ENCODE peak calls at places on chromosomes 16 and 17, in four cellular contexts. R is nephron progenitor cell, I is HFF-Myc, E is H9. G is an unnamed sample.

GRCh38 chr17:64357191-64357981 is 33.3 kb downstream of the PECAM1 start:
- DNase-seq in R (no peak), I (peak; percentile 99), E (peak; percentile 46), G (peak; percentile 98)

GRCh38 chr17:63549289-63549945 is 860 bp upstream of the DCAF7 start:
- DNase-seq in R (no peak), I (no peak), E (no peak), G (no peak)

GRCh38 chr17:39739885-39740356 is 2.2 kb downstream of the GRB7 start:
- DNase-seq in R (no peak), I (no peak), E (peak; percentile 69), G (peak; percentile 48)

GRCh38 chr17:36705651-36706436 is 104.5 kb downstream of the MRM1 start:
- DNase-seq in R (peak; percentile 57), I (peak; percentile 4), E (peak; percentile 80), G (peak; percentile 58)

GRCh38 chr16:88705076-88705684 is 1.0 kb downstream of the RNF166 start:
- DNase-seq in R (no peak), I (no peak), E (no peak), G (no peak)

GRCh38 chr16:29743475-29743826 is 2.3 kb downstream of the C16orf54 start:
- DNase-seq in R (no peak), I (no peak), E (no peak), G (no peak)

GRCh38 chr17:37092701-37093100 is 143.9 kb downstream of the AATF start:
- DNase-seq in R (no peak), I (no peak), E (no peak), G (no peak)

GRCh38 chr17:69581061-69581955 is 166.8 kb downstream of the MAP2K6 start:
- DNase-seq in R (peak; percentile 26), I (no peak), E (peak; percentile 34), G (no peak)

GRCh38 chr16:72666267-72666666 is 381.7 kb downstream of the ZFHX3 start:
- DNase-seq in R (no peak), I (no peak), E (no peak), G (no peak)

GRCh38 chr17:7809086-7809790 is 24.8 kb upstream of the KDM6B start:
- DNase-seq in R (no peak), I (no peak), E (no peak), G (peak; percentile 80)

GRCh38 chr16:54284931-54285413 is 1.6 kb downstream of the IRX3 start:
- DNase-seq in R (peak; percentile 35), I (no peak), E (peak; percentile 43), G (peak; percentile 49)

GRCh38 chr17:68398731-68399637 is 58.3 kb downstream of the WIPI1 start:
- DNase-seq in R (peak; percentile 62), I (no peak), E (peak; percentile 81), G (peak; percentile 82)

GRCh38 chr17:65535777-65536572 is 25.5 kb downstream of the AXIN2 start:
- DNase-seq in R (no peak), I (no peak), E (no peak), G (no peak)

GRCh38 chr16:77700846-77701245 is 21.5 kb upstream of the NUDT7 start:
- DNase-seq in R (no peak), I (no peak), E (no peak), G (no peak)

GRCh38 chr16:722835-723633 is 2.1 kb downstream of the ANTKMT start:
- DNase-seq in R (no peak), I (no peak), E (no peak), G (no peak)

GRCh38 chr16:721765-722481 is 977 bp downstream of the ANTKMT start:
- DNase-seq in R (no peak), I (no peak), E (no peak), G (no peak)

GRCh38 chr16:719815-720506 is 985 bp upstream of the ANTKMT start:
- DNase-seq in R (no peak), I (no peak), E (no peak), G (peak; percentile 44)

GRCh38 chr16:720507-720989 is 398 bp upstream of the ANTKMT start:
- DNase-seq in R (peak; percentile 68), I (no peak), E (peak; percentile 73), G (peak; percentile 53)

DNA sequence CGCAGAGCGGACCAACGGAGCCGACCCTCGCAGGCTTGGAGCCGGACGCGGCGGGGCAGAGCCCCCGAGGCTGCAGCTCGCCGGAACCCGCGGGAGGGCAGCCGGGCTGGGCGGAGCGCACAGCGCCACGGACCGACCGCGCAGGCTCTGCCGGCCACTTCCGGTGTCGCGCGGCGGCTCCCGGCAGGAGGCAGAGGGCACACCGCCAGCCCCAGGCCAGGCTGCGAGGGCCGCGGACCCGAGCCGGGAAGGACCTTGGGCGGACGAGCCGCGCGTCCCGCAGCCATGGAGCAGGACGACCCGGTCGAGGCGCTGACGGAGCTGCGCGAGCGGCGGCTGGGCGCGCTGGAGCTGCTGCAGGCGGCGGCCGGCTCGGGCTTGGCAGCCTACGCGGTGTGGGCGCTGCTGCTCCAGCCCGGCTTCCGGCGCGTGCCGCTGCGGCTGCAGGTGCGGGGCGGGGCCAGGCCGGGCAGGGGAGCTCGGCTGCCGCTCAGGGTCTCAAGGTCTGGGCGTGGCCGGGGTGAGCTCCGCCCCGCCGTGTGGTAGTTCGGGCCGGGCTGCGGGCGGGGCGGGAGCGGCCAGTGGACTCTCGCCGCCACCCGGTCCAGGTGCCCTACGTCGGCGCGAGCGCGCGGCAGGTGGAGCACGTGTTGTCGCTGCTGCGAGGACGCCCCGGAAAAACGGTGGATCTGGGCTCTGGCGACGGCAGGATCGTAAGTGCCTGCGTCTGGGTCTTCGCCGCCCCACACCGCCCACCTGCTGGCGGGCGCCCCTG is at the start of gene ANTKMT:
- DNase-seq in R (peak; percentile 93), I (no peak), E (peak; percentile 94), G (peak; percentile 82)
- TF ChIP-seq CTCF in R (no peak), I (no peak), E (no peak), G (no peak)

DNA sequence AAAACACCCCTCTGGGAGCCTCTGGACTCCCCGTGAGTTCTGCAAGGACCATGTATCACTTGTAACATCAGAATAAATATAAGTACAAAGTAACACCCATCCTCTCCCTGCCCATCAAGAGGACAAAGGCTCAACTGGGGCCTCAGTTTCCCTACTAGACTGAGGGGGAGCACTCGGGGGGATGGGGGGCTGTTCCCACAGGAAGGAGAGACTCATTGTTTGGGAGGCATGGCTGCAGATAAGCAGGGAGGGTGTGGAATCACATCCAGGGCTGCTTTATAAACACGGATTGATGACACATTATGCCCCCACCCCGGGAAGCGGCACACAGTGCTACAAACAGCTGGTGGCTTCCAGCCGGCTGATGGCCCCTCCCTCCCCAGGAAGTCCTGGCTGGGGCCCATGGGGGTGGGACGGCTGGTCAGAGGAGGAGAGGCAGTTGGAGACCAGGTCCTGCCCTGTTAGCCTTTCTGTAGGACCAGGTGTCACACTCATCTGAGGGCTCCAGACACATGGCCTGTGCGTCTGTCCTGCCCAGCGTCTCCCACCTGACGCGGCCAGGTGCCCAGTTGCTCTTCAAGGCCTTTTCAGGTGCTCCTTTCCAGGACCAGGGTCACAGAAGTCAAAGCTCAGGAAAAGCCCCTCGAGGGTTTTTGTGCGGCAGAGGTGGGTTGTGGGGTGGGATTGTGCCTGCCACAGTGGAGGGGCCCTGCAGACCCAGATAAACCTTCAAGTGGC is 1.3 kb upstream of the MPG start:
- DNase-seq in R (no peak), I (no peak), E (no peak), G (peak; percentile 57)
- TF ChIP-seq CTCF in R (no peak), I (no peak), E (no peak), G (no peak)

GRCh38 chr17:1643999-1644492 is 1.5 kb downstream of the SCARF1 start:
- DNase-seq in R (peak; percentile 9), I (no peak), E (no peak), G (no peak)

GRCh38 chr17:1641065-1641403 is 4.5 kb downstream of the SCARF1 start:
- DNase-seq in R (no peak), I (no peak), E (no peak), G (no peak)

GRCh38 chr17:1644493-1645206 is 882 bp downstream of the SCARF1 start:
- DNase-seq in R (no peak), I (no peak), E (no peak), G (peak; percentile 30)

GRCh38 chr17:1645207-1646171 is at the start of gene SCARF1:
- DNase-seq in R (peak; percentile 23), I (no peak), E (peak; percentile 64), G (no peak)

DNA sequence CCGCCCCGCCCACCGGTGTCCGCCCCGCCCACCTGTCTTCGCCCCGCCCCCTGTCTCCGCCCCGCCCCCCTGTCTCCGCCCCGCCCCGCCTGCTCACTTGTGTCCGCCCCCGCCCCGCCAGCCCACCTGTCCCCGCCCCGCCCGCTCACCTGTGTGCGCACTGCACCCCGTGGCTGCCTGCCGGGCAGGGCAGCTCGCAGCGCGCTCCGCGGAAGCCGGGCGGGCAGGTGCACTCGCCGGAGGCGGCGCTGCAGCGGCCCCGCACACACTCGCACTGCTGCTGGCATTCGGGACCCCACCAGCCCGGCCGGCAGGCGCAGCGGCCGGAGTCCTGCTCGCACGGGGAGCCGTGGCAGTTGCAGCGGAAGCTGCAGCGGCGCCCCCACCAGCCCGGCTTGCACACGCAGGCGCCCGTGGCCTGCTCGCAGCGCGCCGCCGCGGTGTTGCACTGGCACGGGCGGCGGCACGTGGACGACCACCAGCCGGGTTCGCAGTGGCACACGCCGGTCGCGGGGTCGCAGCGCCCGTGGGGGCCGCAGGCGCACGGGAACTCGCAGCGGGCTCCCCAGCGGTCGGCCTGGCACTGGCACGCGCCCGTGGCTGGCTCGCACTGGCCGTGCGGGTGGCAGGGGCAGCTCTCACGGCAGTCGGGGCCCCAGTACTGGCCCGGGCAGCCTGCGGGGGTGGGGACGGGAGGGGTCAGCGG is 2.1 kb downstream of the SCARF1 start:
- DNase-seq in R (peak; percentile 69), I (no peak), E (peak; percentile 96), G (peak; percentile 56)
- TF ChIP-seq CTCF in R (no peak), I (no peak), E (peak; percentile 62), G (no peak)

DNA sequence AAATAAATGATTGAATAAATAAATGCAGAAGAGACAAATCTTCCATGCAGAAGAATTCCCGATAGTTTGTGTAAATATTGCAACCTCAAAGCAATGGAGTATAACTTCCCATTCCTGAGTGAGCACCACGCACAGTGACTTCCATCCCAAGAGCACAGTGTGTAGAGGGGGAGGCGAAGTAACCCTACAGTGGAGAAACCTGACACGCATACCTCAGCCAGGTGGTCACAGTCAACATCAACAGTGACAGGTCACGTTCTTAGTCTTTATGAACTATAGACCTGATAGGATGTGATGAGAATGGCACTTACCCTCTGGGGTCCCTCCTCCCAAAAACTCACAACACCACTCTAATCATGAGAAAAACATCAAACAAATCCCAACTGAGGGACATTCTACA is 111.6 kb downstream of the DYNLRB2 start:
- DNase-seq in R (no peak), I (no peak), E (no peak), G (no peak)
- TF ChIP-seq CTCF in R (no peak), I (no peak), E (no peak), G (no peak)

GRCh38 chr16:75052481-75053211 is 53.8 kb downstream of the ZNRF1 start:
- DNase-seq in R (no peak), I (no peak), E (peak; percentile 51), G (no peak)
- TF ChIP-seq CTCF in R (no peak), I (no peak), E (peak; percentile 36), G (no peak)

GRCh38 chr17:71963791-71964190 is 157.0 kb upstream of the SOX9 start:
- DNase-seq in R (no peak), I (no peak), E (no peak), G (no peak)

GRCh38 chr17:71963341-71963740 is 157.5 kb upstream of the SOX9 start:
- DNase-seq in R (no peak), I (no peak), E (no peak), G (no peak)

GRCh38 chr17:71964559-71964958 is 156.3 kb upstream of the SOX9 start:
- DNase-seq in R (no peak), I (no peak), E (no peak), G (no peak)

GRCh38 chr17:71959129-71959528 is 161.7 kb upstream of the SOX9 start:
- DNase-seq in R (no peak), I (no peak), E (no peak), G (peak; percentile 53)
- TF ChIP-seq CTCF in R (peak; percentile 25), I (peak; percentile 46), E (peak; percentile 68), G (peak; percentile 50)

GRCh38 chr16:87347932-87348615 is 30.9 kb upstream of the C16orf95 start:
- DNase-seq in R (no peak), I (no peak), E (no peak), G (no peak)
- TF ChIP-seq CTCF in R (no peak), I (no peak), E (peak; percentile 49), G (no peak)